ENCODE peak calls at places on chromosomes 5 and 9, in eight cellular contexts. O, V, W, M, Z, A, H and N are unnamed samples.

GRCh38 chr9:121340676-121341392 is 29.2 kb downstream of the STOM start:
- DNase-seq in Z (no peak), O (peak), W (no peak), A (no peak), H (no peak), M (no peak), V (peak), N (no peak)

GRCh38 chr9:93859431-93860215 is 95.5 kb downstream of the BARX1 start:
- DNase-seq in V (no peak), W (no peak), A (no peak), Z (no peak), H (no peak), O (no peak), M (no peak), N (no peak)

GRCh38 chr5:84372066-84372700 is 12.5 kb downstream of the EDIL3 start:
- DNase-seq in M (no peak), Z (no peak), A (no peak), O (no peak), W (no peak), H (no peak), V (peak), N (no peak)

GRCh38 chr9:124941689-124942561 is 1.0 kb upstream of the GOLGA1 start:
- DNase-seq in W (no peak), A (peak), H (peak), V (peak), M (peak), O (no peak), Z (peak), N (peak)

GRCh38 chr5:533243-534005 is 9.2 kb upstream of the SLC9A3 start:
- DNase-seq in O (no peak), M (no peak), V (no peak), Z (peak), A (no peak), W (no peak), H (no peak), N (no peak)

GRCh38 chr9:132651259-132651658 is 18.5 kb downstream of the DDX31 start:
- DNase-seq in O (no peak), Z (no peak), W (no peak), H (no peak), M (peak), A (no peak), V (peak), N (no peak)

GRCh38 chr9:119368681-119369581 is at the start of gene BRINP1:
- DNase-seq in M (peak), A (peak), V (no peak), H (no peak), Z (peak), W (peak), O (no peak), N (no peak)

GRCh38 chr5:38420691-38421395 is 135.6 kb downstream of the LIFR start:
- DNase-seq in W (no peak), Z (peak), V (peak), A (peak), H (peak), M (peak), O (peak), N (peak)

GRCh38 chr9:97579914-97580313 is 53.3 kb downstream of the TSTD2 start:
- DNase-seq in M (no peak), H (no peak), W (no peak), V (no peak), Z (no peak), O (peak), A (no peak), N (peak)

GRCh38 chr5:145464194-145464593 is 370.9 kb downstream of the PRELID2 start:
- DNase-seq in A (no peak), W (no peak), M (no peak), O (no peak), H (no peak), V (no peak), Z (no peak), N (no peak)

GRCh38 chr9:18796871-18797270 is 236.1 kb downstream of the SAXO1 start:
- DNase-seq in W (no peak), O (no peak), A (no peak), Z (no peak), H (no peak), V (no peak), M (no peak), N (no peak)

GRCh38 chr5:125065114-125065513 is 318.7 kb upstream of the ZNF608 start:
- DNase-seq in Z (no peak), V (no peak), A (no peak), M (no peak), O (no peak), H (no peak), W (no peak), N (no peak)

GRCh38 chr5:2266668-2267240 is 384.0 kb upstream of the IRX4 start:
- DNase-seq in Z (no peak), M (no peak), O (no peak), A (no peak), H (no peak), V (no peak), W (no peak), N (no peak)

GRCh38 chr5:321233-321725 is at the start of gene AHRR:
- DNase-seq in A (peak), V (peak), O (no peak), W (no peak), M (peak), H (no peak), Z (peak), N (peak)

GRCh38 chr5:79561525-79561893 is 47.6 kb upstream of the HOMER1 start:
- DNase-seq in A (no peak), V (no peak), Z (no peak), W (no peak), M (no peak), H (no peak), O (no peak), N (no peak)

GRCh38 chr5:93299596-93300308 is 281.3 kb downstream of the NR2F1-AS1 start:
- DNase-seq in V (no peak), M (no peak), H (no peak), O (no peak), Z (no peak), W (peak), A (no peak), N (no peak)

GRCh38 chr5:151870820-151871219 is 53.8 kb downstream of the GLRA1 start:
- DNase-seq in Z (no peak), M (peak), W (no peak), H (no peak), V (peak), O (no peak), A (no peak), N (no peak)

GRCh38 chr5:25064306-25064705 is 419.5 kb upstream of the CDH10 start:
- DNase-seq in O (no peak), M (no peak), Z (no peak), A (no peak), W (no peak), H (no peak), V (no peak), N (no peak)

GRCh38 chr9:84397151-84397728 is 56.7 kb upstream of the SLC28A3 start:
- DNase-seq in Z (peak), O (peak), V (peak), M (peak), H (peak), W (peak), A (peak), N (peak)

GRCh38 chr5:140881889-140882590 is at the start of gene PCDHA13:
- DNase-seq in H (peak), Z (no peak), O (no peak), M (no peak), W (no peak), A (no peak), V (no peak), N (no peak)

GRCh38 chr5:179880066-179880650 is 21.5 kb upstream of the MRNIP start:
- DNase-seq in V (no peak), A (no peak), Z (peak), W (no peak), H (no peak), M (no peak), O (no peak), N (no peak)

GRCh38 chr5:125583291-125583690 is 836.9 kb upstream of the ZNF608 start:
- DNase-seq in Z (no peak), M (no peak), H (no peak), W (no peak), V (no peak), A (no peak), O (no peak), N (no peak)

GRCh38 chr5:102863764-102864560 is 108.9 kb downstream of the PAM start:
- DNase-seq in H (no peak), O (no peak), Z (no peak), W (no peak), A (no peak), M (no peak), V (peak), N (no peak)

GRCh38 chr5:177390363-177391300 is 6.4 kb downstream of the SLC34A1 start:
- DNase-seq in O (peak), H (peak), A (peak), Z (peak), W (peak), V (peak), M (peak), N (peak)

GRCh38 chr9:110895141-110895912 is 142.9 kb downstream of the LPAR1 start:
- DNase-seq in O (peak), A (no peak), H (peak), W (no peak), M (no peak), Z (peak), V (no peak), N (peak)

GRCh38 chr9:88084816-88085215 is 53.5 kb downstream of the SPATA31C2 start:
- DNase-seq in O (no peak), Z (no peak), V (no peak), M (no peak), A (no peak), W (no peak), H (no peak), N (no peak)

GRCh38 chr9:110578575-110578895 is 1.0 kb downstream of the SVEP1 start:
- DNase-seq in V (no peak), O (no peak), Z (no peak), W (no peak), H (no peak), A (no peak), M (no peak), N (no peak)

GRCh38 chr5:61620660-61621650 is 288.9 kb downstream of the ZSWIM6 start:
- DNase-seq in A (no peak), W (no peak), V (no peak), H (no peak), O (no peak), M (peak), Z (no peak), N (no peak)

GRCh38 chr5:100505984-100506670 is 29.0 kb upstream of the FAM174A start:
- DNase-seq in H (no peak), W (no peak), V (peak), Z (no peak), O (no peak), A (peak), M (peak), N (no peak)

GRCh38 chr5:56011835-56012234 is 17.1 kb upstream of the IL6ST start:
- DNase-seq in M (peak), W (no peak), Z (no peak), A (peak), V (peak), O (no peak), H (no peak), N (no peak)

GRCh38 chr5:147860641-147861025 is 17.9 kb upstream of the SCGB3A2 start:
- DNase-seq in O (no peak), M (no peak), Z (no peak), V (no peak), H (no peak), A (no peak), W (no peak), N (no peak)

GRCh38 chr9:110133608-110134214 is 74.2 kb downstream of the C9orf152 start:
- DNase-seq in A (no peak), M (peak), O (no peak), V (peak), W (no peak), Z (no peak), H (no peak), N (no peak)

GRCh38 chr9:130728721-130729120 is 35.1 kb downstream of the EXOSC2 start:
- DNase-seq in O (no peak), M (no peak), H (no peak), W (no peak), V (peak), A (no peak), Z (no peak), N (no peak)

GRCh38 chr5:77168884-77169254 is 41.6 kb upstream of the PDE8B start:
- DNase-seq in H (no peak), W (no peak), A (no peak), Z (peak), M (peak), V (no peak), O (peak), N (no peak)

GRCh38 chr9:130498298-130498917 is 53.6 kb downstream of the ASS1 start:
- DNase-seq in O (no peak), A (no peak), W (no peak), M (no peak), H (no peak), Z (no peak), V (no peak), N (no peak)

GRCh38 chr9:121915304-121915625 is 177.8 kb downstream of the TTLL11 start:
- DNase-seq in Z (no peak), H (no peak), V (no peak), A (no peak), O (no peak), W (no peak), M (no peak), N (no peak)

GRCh38 chr5:1173485-1174070 is 27.8 kb upstream of the SLC6A19 start:
- DNase-seq in V (no peak), M (no peak), Z (no peak), W (no peak), H (no peak), O (no peak), A (no peak), N (no peak)

GRCh38 chr5:149132474-149132873 is 8.8 kb upstream of the ABLIM3 start:
- DNase-seq in Z (no peak), H (no peak), M (no peak), W (no peak), O (no peak), V (peak), A (no peak), N (no peak)

GRCh38 chr5:149130932-149131273 is 10.4 kb upstream of the ABLIM3 start:
- DNase-seq in W (no peak), O (no peak), V (no peak), A (no peak), Z (no peak), M (no peak), H (no peak), N (no peak)

GRCh38 chr5:149134778-149135169 is 6.5 kb upstream of the ABLIM3 start:
- DNase-seq in A (no peak), M (no peak), O (no peak), H (no peak), V (no peak), Z (no peak), W (no peak), N (no peak)

GRCh38 chr5:149135536-149136201 is 5.6 kb upstream of the ABLIM3 start:
- DNase-seq in A (no peak), M (no peak), V (peak), H (no peak), W (no peak), O (peak), Z (no peak), N (no peak)

GRCh38 chr5:149133795-149134777 is 7.2 kb upstream of the ABLIM3 start:
- DNase-seq in V (peak), Z (peak), M (peak), O (peak), W (no peak), A (peak), H (peak), N (no peak)
- H3K27ac ChIP-seq in V (peak), Z (peak), M (peak), O (peak), W (no peak), A (no peak), H (peak), N (no peak)

GRCh38 chr9:136644343-136644592 is 18.4 kb upstream of the EGFL7 start:
- DNase-seq in A (peak), Z (peak), V (peak), M (peak), O (peak), H (no peak), W (no peak), N (peak)

GRCh38 chr9:136646827-136647711 is 15.6 kb upstream of the EGFL7 start:
- DNase-seq in Z (peak), V (no peak), A (peak), O (no peak), H (no peak), W (no peak), M (no peak), N (no peak)

GRCh38 chr9:136644593-136645342 is 17.9 kb upstream of the EGFL7 start:
- DNase-seq in W (no peak), Z (peak), M (no peak), A (peak), O (peak), H (peak), V (peak), N (no peak)

GRCh38 chr9:136645343-136645902 is 17.3 kb upstream of the EGFL7 start:
- DNase-seq in V (no peak), O (no peak), Z (no peak), M (no peak), W (no peak), H (no peak), A (peak), N (no peak)

GRCh38 chr9:136645903-136646754 is 16.6 kb upstream of the EGFL7 start:
- DNase-seq in Z (peak), A (peak), H (no peak), V (no peak), M (no peak), O (no peak), W (no peak), N (peak)
- TF ChIP-seq POLR2A in Z (no peak), A (no peak), H (no peak), V (no peak), M (no peak), O (no peak), W (no peak), N (no peak)

DNA sequence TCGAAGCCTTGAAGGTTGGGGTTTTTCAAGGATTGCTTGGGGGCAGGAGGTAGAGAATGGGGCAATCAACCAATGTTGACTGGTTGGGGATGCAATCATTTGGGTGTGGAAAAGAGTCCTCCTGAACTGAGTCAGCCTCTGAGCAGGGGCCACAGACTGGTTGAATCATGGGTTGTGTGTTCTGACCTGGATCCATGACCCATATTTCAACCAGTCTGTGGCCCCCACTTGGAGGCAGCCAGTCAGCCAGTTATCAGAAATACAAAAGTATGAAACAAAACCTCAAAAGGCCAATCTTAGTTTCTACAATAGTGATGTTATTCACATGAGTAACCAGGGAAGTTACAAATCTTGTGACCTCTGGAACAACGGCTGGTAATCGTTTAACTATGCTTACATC is 81.4 kb upstream of the RANBP6 start:
- DNase-seq in A (no peak), O (no peak), V (peak), H (no peak), W (no peak), M (peak), Z (no peak), N (no peak)
- H3K27ac ChIP-seq in A (no peak), O (no peak), V (no peak), H (no peak), W (no peak), M (no peak), Z (no peak), N (no peak)

GRCh38 chr5:6632931-6633468 is at the start of the genes NSUN2 and SRD5A1:
- DNase-seq in A (peak), W (peak), V (peak), M (peak), O (peak), Z (peak), H (peak), N (peak)
- TF ChIP-seq POLR2A in A (peak), W (peak), V (peak), M (peak), O (peak), Z (peak), H (peak), N (peak)

DNA sequence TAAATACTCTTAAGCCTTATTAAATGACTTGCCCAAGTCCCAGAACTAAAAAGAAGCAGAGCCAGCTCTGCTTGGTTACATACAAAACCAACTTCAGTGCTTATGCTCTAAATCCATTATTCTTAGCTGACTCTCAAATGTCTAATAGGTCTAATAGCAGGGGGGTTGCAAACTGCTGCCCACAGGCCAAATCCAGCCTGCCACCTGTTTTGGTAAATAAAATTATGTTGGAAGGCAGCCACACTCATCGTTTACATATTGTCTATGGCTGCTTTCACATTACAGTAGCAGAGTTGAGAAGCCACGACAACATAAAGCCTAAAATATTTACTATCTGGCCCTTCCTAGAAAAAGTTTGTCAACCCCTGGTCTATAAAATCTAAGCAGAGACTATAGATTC is 69.0 kb downstream of the KLHL3 start:
- DNase-seq in H (no peak), M (no peak), V (no peak), A (no peak), Z (no peak), O (no peak), W (no peak), N (no peak)
- H3K27ac ChIP-seq in H (peak), M (no peak), V (no peak), A (peak), Z (peak), O (no peak), W (no peak), N (no peak)

GRCh38 chr5:57298295-57298984 is 124.6 kb downstream of the GPBP1 start:
- DNase-seq in Z (peak), O (peak), M (peak), W (no peak), H (peak), A (peak), V (peak), N (peak)

GRCh38 chr5:57302643-57303042 is 128.8 kb downstream of the GPBP1 start:
- DNase-seq in Z (no peak), H (no peak), M (no peak), W (no peak), V (peak), O (no peak), A (no peak), N (no peak)

GRCh38 chr5:57302164-57302563 is 128.3 kb downstream of the GPBP1 start:
- DNase-seq in Z (no peak), O (no peak), H (no peak), V (peak), A (peak), M (peak), W (no peak), N (no peak)

GRCh38 chr5:57299945-57300344 is 126.1 kb downstream of the GPBP1 start:
- DNase-seq in M (no peak), Z (no peak), H (no peak), W (no peak), A (peak), O (no peak), V (no peak), N (no peak)

DNA sequence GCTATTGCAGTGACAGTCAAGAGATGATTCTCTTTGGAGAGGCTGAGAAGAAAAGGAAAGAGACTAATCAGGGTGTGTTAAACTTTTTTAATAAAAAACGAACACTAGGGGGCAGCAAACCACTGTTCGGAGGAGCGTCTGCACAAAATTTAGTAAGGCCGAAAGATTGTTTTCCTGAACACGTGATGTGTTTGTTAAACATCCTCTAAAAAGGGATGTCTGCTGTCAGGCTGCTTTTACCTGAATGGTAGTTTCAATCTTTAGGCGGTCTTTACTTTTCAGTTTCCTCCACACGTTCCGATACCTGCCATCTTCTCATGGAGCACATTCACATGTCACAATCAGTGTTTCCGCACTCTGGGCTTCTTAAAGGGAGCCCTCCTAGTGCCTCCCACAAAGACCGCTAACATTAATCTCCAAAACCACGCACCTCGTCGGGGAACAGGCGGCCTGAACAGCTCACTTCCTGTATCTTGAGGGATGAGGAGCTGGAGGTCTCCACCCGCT is 125.2 kb downstream of the GPBP1 start:
- DNase-seq in M (peak), A (no peak), V (peak), H (peak), Z (no peak), W (no peak), O (no peak), N (no peak)
- TF ChIP-seq POLR2A in M (no peak), A (no peak), V (no peak), H (no peak), Z (no peak), W (no peak), O (no peak), N (no peak)

GRCh38 chr5:41776435-41776834 is 93.8 kb downstream of the OXCT1 start:
- DNase-seq in O (no peak), W (no peak), M (no peak), A (no peak), H (no peak), V (peak), Z (no peak), N (no peak)
- H3K27ac ChIP-seq in O (no peak), W (no peak), M (no peak), A (no peak), H (peak), V (no peak), Z (no peak), N (no peak)